ENCODE peak calls at places on chromosomes 5 and 9, in eight cellular contexts. C is adrenal gland; W is thoracic aorta; L is neural progenitor cell; R is CD8-positive, alpha-beta memory T cell; Q is SJSA1; U is suprapubic skin; P is gastrocnemius medialis. Y is an unnamed sample.
A peak's percentile ranks its signal among the peaks of the same experiment; 100 is the strongest.

GRCh38 chr9:124469011-124469832 is 19.0 kb downstream of the ADGRD2 start:
- DNase-seq in W (no peak), P (no peak), U (no peak), C (no peak), Q (no peak), L (no peak), R (no peak), Y (no peak)

GRCh38 chr9:79868532-79869189 is 296.9 kb downstream of the TLE4 start:
- DNase-seq in W (no peak), P (no peak), U (no peak), Q (no peak), C (peak; percentile 27), L (no peak), R (no peak), Y (no peak)

GRCh38 chr5:181259974-181260719 is 796 bp downstream of the TRIM52 start:
- DNase-seq in L (no peak), P (no peak), C (no peak), W (no peak), R (no peak), Q (peak; percentile 36), U (no peak), Y (no peak)

GRCh38 chr5:140319833-140320232 is 16.9 kb upstream of the PFDN1 start:
- DNase-seq in C (no peak), U (no peak), P (no peak), L (no peak), R (no peak), Q (no peak), W (no peak), Y (no peak)

GRCh38 chr5:133232011-133232410 is 180.2 kb downstream of the HSPA4 start:
- DNase-seq in L (no peak), C (no peak), P (no peak), R (no peak), Q (peak; percentile 94), W (no peak), U (peak; percentile 29), Y (no peak)

GRCh38 chr9:87217056-87217455 is 269.8 kb upstream of the GAS1 start:
- DNase-seq in W (no peak), U (no peak), Q (no peak), R (no peak), P (no peak), C (no peak), L (no peak), Y (no peak)

GRCh38 chr9:129289131-129289731 is 111.2 kb upstream of the IER5L start:
- DNase-seq in Q (no peak), R (no peak), C (no peak), L (no peak), U (peak; percentile 50), W (no peak), P (no peak), Y (no peak)

GRCh38 chr9:108133680-108134079 is 644.1 kb upstream of the KLF4 start:
- DNase-seq in W (no peak), P (no peak), L (no peak), Q (no peak), U (no peak), R (no peak), C (no peak), Y (no peak)

GRCh38 chr5:133698646-133699526 is 86.5 kb upstream of the FSTL4 start:
- DNase-seq in Q (peak; percentile 44), R (no peak), P (no peak), U (peak; percentile 62), W (no peak), C (no peak), L (no peak), Y (no peak)

GRCh38 chr5:127041571-127041970 is 11.2 kb upstream of the MARCHF3 start:
- DNase-seq in Q (no peak), P (no peak), U (no peak), C (no peak), R (no peak), W (no peak), L (no peak), Y (no peak)

GRCh38 chr9:107283621-107284616 is 840 bp downstream of the RAD23B start:
- DNase-seq in L (peak; percentile 92), P (peak; percentile 90), U (peak; percentile 85), R (peak; percentile 44), Q (peak; percentile 57), C (peak; percentile 68), W (peak; percentile 10), Y (peak; percentile 93)

GRCh38 chr5:74977475-74977874 is 74.9 kb downstream of the GCNT4 start:
- DNase-seq in C (no peak), L (no peak), R (no peak), W (no peak), P (no peak), Q (no peak), U (no peak), Y (no peak)

GRCh38 chr9:93207326-93207814 is 23.4 kb downstream of the WNK2 start:
- DNase-seq in P (peak; percentile 61), Q (no peak), C (no peak), L (no peak), R (no peak), U (no peak), W (no peak), Y (peak; percentile 40)

GRCh38 chr9:72278959-72279358 is 86.0 kb downstream of the ZFAND5 start:
- DNase-seq in L (no peak), P (no peak), W (no peak), Q (no peak), C (no peak), R (no peak), U (no peak), Y (no peak)

GRCh38 chr9:98706651-98707103 is 2.1 kb downstream of the GABBR2 start:
- DNase-seq in R (no peak), P (no peak), U (no peak), C (no peak), L (no peak), Q (no peak), W (no peak), Y (no peak)

GRCh38 chr5:112923148-112923917 is 1.3 kb upstream of the REEP5 start:
- DNase-seq in Q (no peak), W (no peak), U (no peak), R (peak; percentile 27), P (no peak), C (no peak), L (no peak), Y (no peak)
- H3K4me1 ChIP-seq in Q (peaks cover 21% of the 10 kb centered on the region), W (peaks cover 35% of the 10 kb centered on the region), U (peaks cover 49% of the 10 kb centered on the region), R (peaks cover 60% of the 10 kb centered on the region), P (peaks cover 36% of the 10 kb centered on the region), C (peaks cover 34% of the 10 kb centered on the region), L (peaks cover 9% of the 10 kb centered on the region), Y (peaks cover 9% of the 10 kb centered on the region)

GRCh38 chr5:125412051-125412560 is 665.7 kb upstream of the ZNF608 start:
- DNase-seq in R (no peak), C (peak; percentile 14), U (no peak), P (peak; percentile 37), Q (no peak), L (peak; percentile 44), W (no peak), Y (no peak)

GRCh38 chr5:125411163-125412050 is 665.0 kb upstream of the ZNF608 start:
- DNase-seq in L (peak; percentile 3), W (no peak), P (no peak), R (no peak), U (no peak), Q (peak; percentile 66), C (peak; percentile 54), Y (peak; percentile 45)

GRCh38 chr5:125409101-125409495 is 662.7 kb upstream of the ZNF608 start:
- DNase-seq in W (no peak), P (no peak), C (no peak), R (no peak), U (no peak), L (peak; percentile 51), Q (peak; percentile 51), Y (peak; percentile 12)

GRCh38 chr5:125409496-125410351 is 663.3 kb upstream of the ZNF608 start:
- DNase-seq in Q (no peak), W (no peak), L (peak; percentile 92), C (no peak), R (no peak), U (no peak), P (no peak), Y (peak; percentile 76)

GRCh38 chr5:125410501-125411162 is 664.2 kb upstream of the ZNF608 start:
- DNase-seq in Q (no peak), R (no peak), U (no peak), W (no peak), C (no peak), P (no peak), L (no peak), Y (no peak)
- H3K4me1 ChIP-seq in Q (peaks cover 56% of the 10 kb centered on the region), R (no peaks in the 10 kb centered on the region), U (peaks cover 47% of the 10 kb centered on the region), W (peaks cover 50% of the 10 kb centered on the region), C (peaks cover 63% of the 10 kb centered on the region), P (peaks cover 33% of the 10 kb centered on the region), L (peaks cover 73% of the 10 kb centered on the region), Y (peaks cover 56% of the 10 kb centered on the region)

GRCh38 chr9:4167728-4168127 is 132.1 kb downstream of the GLIS3 start:
- DNase-seq in U (no peak), R (no peak), L (no peak), P (no peak), W (no peak), C (no peak), Q (no peak), Y (no peak)

GRCh38 chr9:4167040-4167671 is 132.7 kb downstream of the GLIS3 start:
- DNase-seq in W (no peak), C (no peak), R (no peak), U (no peak), L (no peak), Q (no peak), P (no peak), Y (no peak)

GRCh38 chr9:4170231-4170630 is 129.6 kb downstream of the GLIS3 start:
- DNase-seq in R (no peak), P (no peak), Q (no peak), W (no peak), C (no peak), L (no peak), U (no peak), Y (no peak)

GRCh38 chr9:4160284-4160683 is 139.6 kb downstream of the GLIS3 start:
- DNase-seq in C (no peak), Q (no peak), P (no peak), R (no peak), U (no peak), L (no peak), W (no peak), Y (no peak)

DNA sequence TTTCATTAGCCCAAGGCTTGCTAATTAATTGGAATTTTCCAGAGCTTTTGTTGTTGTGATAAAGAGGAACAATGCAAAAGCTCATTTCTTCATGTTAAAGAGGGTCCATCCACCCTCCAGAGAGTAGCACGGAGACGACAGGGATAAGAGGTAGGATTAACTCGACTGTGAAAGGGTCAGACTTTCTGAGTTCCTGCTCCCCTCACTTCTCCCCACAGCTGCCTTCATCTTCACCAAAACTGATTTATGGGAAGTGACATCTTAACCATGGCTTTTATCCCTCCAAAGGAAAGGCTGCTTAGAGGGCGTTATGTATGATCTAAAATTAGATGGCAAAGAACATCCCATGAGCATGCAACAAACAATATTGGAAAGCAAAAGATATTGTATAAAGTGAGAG is 135.5 kb downstream of the GLIS3 start:
- DNase-seq in C (no peak), Q (no peak), L (peak; percentile 82), R (no peak), U (no peak), W (no peak), P (no peak), Y (peak; percentile 79)
- H3K4me1 ChIP-seq in C (no peaks in the 10 kb centered on the region), Q (peaks cover 3% of the 10 kb centered on the region), L (peaks cover 69% of the 10 kb centered on the region), R (no peaks in the 10 kb centered on the region), U (no peaks in the 10 kb centered on the region), W (peaks cover 14% of the 10 kb centered on the region), P (peaks cover 10% of the 10 kb centered on the region), Y (peaks cover 19% of the 10 kb centered on the region)

DNA sequence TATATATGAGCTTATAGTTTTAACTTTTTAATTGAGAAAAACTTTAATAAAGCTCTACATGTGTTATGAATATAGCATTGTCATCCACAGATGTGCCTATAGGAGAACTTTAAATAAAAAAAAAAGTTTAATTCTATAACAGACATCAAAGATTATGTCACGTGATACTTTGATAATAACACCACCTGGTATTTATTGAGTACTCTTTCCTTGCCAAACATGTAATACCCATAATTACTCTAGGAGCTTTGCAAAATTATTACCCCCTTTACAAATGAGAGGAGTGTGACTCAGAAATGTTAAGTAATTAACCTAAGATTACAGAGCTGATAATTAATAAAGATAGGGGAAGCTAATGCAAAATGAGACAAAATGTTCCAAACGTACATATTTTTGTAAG is 43.0 kb downstream of the ITGA2 start:
- DNase-seq in Q (no peak), R (no peak), W (no peak), P (no peak), U (no peak), C (no peak), L (no peak), Y (no peak)
- H3K4me1 ChIP-seq in Q (peaks cover 71% of the 10 kb centered on the region), R (no peaks in the 10 kb centered on the region), W (peaks cover 28% of the 10 kb centered on the region), P (no peaks in the 10 kb centered on the region), U (peaks cover 42% of the 10 kb centered on the region), C (peaks cover 40% of the 10 kb centered on the region), L (no peaks in the 10 kb centered on the region), Y (peaks cover 10% of the 10 kb centered on the region)

Y was measured in HAP-1.